ENCODE peak calls at places on chromosomes 16 and 17, in five cellular contexts. A is GM23338, X is colonic mucosa, Q is AG04450, Z is foreskin fibroblast. P is an unnamed sample.

GRCh38 chr16:685967-686366 is 1.8 kb upstream of the JMJD8 start:
- DNase-seq in A (peak; percentile 61), X (peak; percentile 70), Q (no peak), Z (no peak), P (peak; percentile 62)

GRCh38 chr17:8126306-8127066 is 2.6 kb upstream of the HES7 start:
- DNase-seq in A (peak; percentile 69), X (peak; percentile 67), Q (no peak), Z (peak; percentile 50), P (peak; percentile 55)

GRCh38 chr16:77307764-77308561 is 108.8 kb downstream of the SYCE1L start:
- DNase-seq in A (no peak), X (no peak), Q (no peak), Z (peak; percentile 29), P (no peak)

GRCh38 chr17:43734376-43734775 is 24.2 kb downstream of the SOST start:
- DNase-seq in A (no peak), X (no peak), Q (no peak), Z (peak; percentile 88), P (peak; percentile 59)

GRCh38 chr16:19288872-19289799 is 3.6 kb downstream of the CLEC19A start:
- DNase-seq in A (no peak), X (no peak), Q (no peak), Z (no peak), P (no peak)

GRCh38 chr16:67278773-67279295 is 498 bp upstream of the PLEKHG4 start:
- DNase-seq in A (peak; percentile 26), X (peak; percentile 51), Q (no peak), Z (no peak), P (peak; percentile 30)

GRCh38 chr16:51327001-51327400 is 175.9 kb upstream of the SALL1 start:
- DNase-seq in A (no peak), X (no peak), Q (peak; percentile 8), Z (peak; percentile 76), P (no peak)

GRCh38 chr17:76511562-76512365 is 10.5 kb upstream of the RHBDF2 start:
- DNase-seq in A (no peak), X (no peak), Q (no peak), Z (no peak), P (no peak)

GRCh38 chr17:4934173-4934979 is 2.3 kb downstream of the GP1BA start:
- DNase-seq in A (peak; percentile 70), X (no peak), Q (no peak), Z (no peak), P (no peak)

GRCh38 chr16:66728117-66728787 is 23.2 kb downstream of the DYNC1LI2 start:
- DNase-seq in A (peak; percentile 77), X (no peak), Q (no peak), Z (no peak), P (peak; percentile 50)

GRCh38 chr17:63998721-63999679 is 849 bp downstream of the PRR29 start:
- DNase-seq in A (peak; percentile 63), X (no peak), Q (no peak), Z (no peak), P (no peak)

GRCh38 chr16:57091200-57091989 is 988 bp upstream of the CPNE2 start:
- DNase-seq in A (peak; percentile 77), X (peak; percentile 66), Q (no peak), Z (peak; percentile 40), P (peak; percentile 54)

GRCh38 chr17:81878294-81878693 is 7.2 kb upstream of the ARHGDIA start:
- DNase-seq in A (no peak), X (no peak), Q (no peak), Z (no peak), P (no peak)

GRCh38 chr16:89052824-89053724 is 40.6 kb upstream of the ACSF3 start:
- DNase-seq in A (no peak), X (peak; percentile 68), Q (no peak), Z (no peak), P (no peak)
- TF ChIP-seq CTCF in A (no peak), X (no peak), Q (no peak), Z (no peak), P (no peak)

GRCh38 chr16:29744541-29745101 is 1.2 kb downstream of the C16orf54 start:
- DNase-seq in A (peak; percentile 33), X (no peak), Q (no peak), Z (no peak), P (no peak)
- H3K4me3 ChIP-seq in A (no peak overlapping the region), X (peak overlapping the region; percentile 37), Q (no peak overlapping the region), Z (no peak overlapping the region), P (no peak overlapping the region)

GRCh38 chr16:83958137-83958810 is 5.2 kb downstream of the OSGIN1 start:
- DNase-seq in A (no peak), X (no peak), Q (no peak), Z (no peak), P (peak; percentile 74)

GRCh38 chr16:83958842-83959565 is 6.0 kb downstream of the OSGIN1 start:
- DNase-seq in A (no peak), X (no peak), Q (no peak), Z (no peak), P (no peak)

GRCh38 chr16:83961591-83961990 is 6.5 kb upstream of the NECAB2 start:
- DNase-seq in A (no peak), X (no peak), Q (no peak), Z (no peak), P (no peak)

GRCh38 chr16:83959621-83960434 is 6.8 kb downstream of the OSGIN1 start:
- DNase-seq in A (no peak), X (no peak), Q (no peak), Z (no peak), P (no peak)

DNA sequence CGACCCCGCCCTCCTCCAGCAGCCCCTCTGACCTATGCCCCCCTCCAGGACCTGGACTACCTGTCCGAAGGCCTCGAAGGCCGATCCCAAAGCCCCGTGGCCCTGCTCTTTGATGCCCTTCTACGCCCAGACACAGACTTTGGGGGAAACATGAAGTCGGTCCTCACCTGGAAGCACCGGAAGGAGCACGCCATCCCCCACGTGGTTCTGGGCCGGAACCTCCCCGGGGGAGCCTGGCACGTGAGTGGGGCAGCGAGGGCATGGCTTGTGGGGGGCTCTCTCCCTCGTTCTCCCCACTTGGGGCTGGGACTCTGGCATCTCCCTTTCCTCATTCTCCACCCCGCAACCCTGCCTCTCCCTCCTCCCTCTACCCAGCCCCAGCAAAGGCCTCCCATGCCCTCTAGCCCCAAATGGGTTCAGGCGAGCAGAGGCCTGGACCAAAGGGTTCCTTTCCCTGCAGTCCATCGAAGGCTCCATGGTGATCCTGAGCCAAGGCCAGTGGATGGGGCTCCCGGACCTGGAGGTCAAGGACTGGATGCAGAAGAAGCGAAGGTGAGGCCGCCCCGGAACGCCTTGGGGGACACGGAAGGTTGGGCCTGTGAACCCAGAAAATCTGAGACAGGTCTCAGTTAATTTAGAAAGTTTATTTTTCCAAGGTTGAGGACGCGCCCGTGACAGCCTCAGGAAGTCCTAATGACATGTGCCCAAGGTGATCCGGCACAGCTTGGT is 7.4 kb upstream of the NECAB2 start:
- DNase-seq in A (no peak), X (no peak), Q (no peak), Z (no peak), P (no peak)
- TF ChIP-seq CTCF in A (no peak), X (no peak), Q (no peak), Z (no peak), P (no peak)

DNA sequence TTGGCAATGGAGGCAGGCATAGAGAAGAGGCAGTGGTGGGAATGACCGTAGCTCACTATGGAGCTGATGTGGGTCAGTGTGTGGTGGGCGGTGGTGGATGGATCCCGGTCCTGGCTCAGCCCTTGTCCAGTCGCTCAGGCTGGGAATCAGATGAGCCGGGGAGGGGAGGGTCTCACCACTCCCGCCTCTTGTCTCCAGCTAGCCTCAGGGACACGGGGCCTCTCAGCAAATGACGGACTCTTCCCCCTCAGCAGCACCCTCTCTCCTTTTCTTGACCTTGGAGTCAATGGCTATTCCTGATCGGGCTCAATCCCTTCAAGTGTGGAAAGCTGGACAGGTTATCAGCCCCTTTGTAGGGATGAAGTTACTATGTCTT is 208.5 kb downstream of the NTN1 start:
- DNase-seq in A (no peak), X (no peak), Q (no peak), Z (no peak), P (no peak)
- H3K4me3 ChIP-seq in A (no peak overlapping the region), X (no peak overlapping the region), Q (no peak overlapping the region), Z (no peak overlapping the region), P (no peak overlapping the region)

GRCh38 chr17:28575126-28575795 is 1.4 kb downstream of the ALDOC start:
- DNase-seq in A (peak; percentile 15), X (no peak), Q (no peak), Z (no peak), P (no peak)
- TF ChIP-seq CTCF in A (no peak), X (no peak), Q (no peak), Z (no peak), P (no peak)

GRCh38 chr17:27245230-27245696 is 48.7 kb upstream of the WSB1 start:
- DNase-seq in A (peak; percentile 90), X (peak; percentile 88), Q (peak; percentile 82), Z (peak; percentile 93), P (peak; percentile 81)

GRCh38 chr17:27244481-27245223 is 49.3 kb upstream of the WSB1 start:
- DNase-seq in A (peak; percentile 74), X (peak; percentile 46), Q (peak; percentile 87), Z (peak; percentile 93), P (peak; percentile 84)

GRCh38 chr17:27246537-27246936 is 47.4 kb upstream of the WSB1 start:
- DNase-seq in A (no peak), X (no peak), Q (no peak), Z (no peak), P (no peak)

GRCh38 chr17:27242951-27243350 is 51.0 kb upstream of the WSB1 start:
- DNase-seq in A (no peak), X (no peak), Q (no peak), Z (no peak), P (no peak)

GRCh38 chr17:27244019-27244418 is 49.9 kb upstream of the WSB1 start:
- DNase-seq in A (no peak), X (no peak), Q (no peak), Z (no peak), P (no peak)
- H3K4me3 ChIP-seq in A (no peak overlapping the region), X (no peak overlapping the region), Q (no peak overlapping the region), Z (no peak overlapping the region), P (no peak overlapping the region)

GRCh38 chr16:89786474-89787364 is 29.7 kb downstream of the FANCA start:
- DNase-seq in A (no peak), X (no peak), Q (no peak), Z (no peak), P (no peak)
- TF ChIP-seq CTCF in A (no peak), X (no peak), Q (no peak), Z (no peak), P (no peak)

DNA sequence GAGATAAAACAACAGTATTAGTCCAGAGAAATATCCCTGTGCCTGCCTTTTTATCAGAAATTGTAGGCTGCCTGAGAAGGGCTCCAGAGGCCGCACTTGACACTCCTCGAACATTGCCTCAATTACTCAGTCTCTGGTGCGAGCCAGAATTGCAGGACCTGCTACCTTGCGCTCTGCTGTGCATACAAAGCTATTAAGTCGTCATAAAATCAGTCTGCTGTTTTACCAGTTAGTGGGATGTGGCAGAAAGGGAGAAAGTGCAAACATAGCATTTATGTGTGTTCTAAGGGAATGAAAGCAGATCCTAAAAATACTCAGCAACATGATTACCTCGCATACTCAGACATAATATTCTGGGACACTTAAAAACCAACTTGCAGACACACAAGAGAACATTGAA is 70.6 kb downstream of the TMC6 start:
- DNase-seq in A (no peak), X (no peak), Q (no peak), Z (no peak), P (no peak)
- H3K4me3 ChIP-seq in A (no peak overlapping the region), X (no peak overlapping the region), Q (no peak overlapping the region), Z (no peak overlapping the region), P (no peak overlapping the region)